ENCODE peak calls at places on chromosomes 5 and 9, in eight cellular contexts. K is colonic mucosa, S is cardiac muscle cell, J is GM23338, W is GM13976, Y is thoracic aorta, C is tibial nerve, P is upper lobe of right lung. F is an unnamed sample.

GRCh38 chr5:155282503-155283107 is 269.1 kb downstream of the KIF4B start:
- DNase-seq in K (no peak), S (no peak), J (no peak), W (no peak), Y (no peak), C (no peak), P (no peak), F (no peak)

GRCh38 chr5:149831492-149831891 is 101.4 kb downstream of the PPARGC1B start:
- DNase-seq in K (no peak), S (no peak), J (no peak), W (peak), Y (no peak), C (no peak), P (no peak), F (peak)

GRCh38 chr5:177598477-177598876 is 1.5 kb upstream of the B4GALT7 start:
- DNase-seq in K (no peak), S (no peak), J (no peak), W (no peak), Y (no peak), C (no peak), P (no peak), F (no peak)

GRCh38 chr5:139759219-139759721 is 36.3 kb upstream of the PSD2 start:
- DNase-seq in K (no peak), S (no peak), J (no peak), W (no peak), Y (no peak), C (no peak), P (no peak), F (no peak)

GRCh38 chr9:74407166-74407565 is 90.0 kb upstream of the RORB start:
- DNase-seq in K (no peak), S (no peak), J (no peak), W (no peak), Y (no peak), C (no peak), P (no peak), F (no peak)

GRCh38 chr5:36610629-36611028 is 4.2 kb downstream of the SLC1A3 start:
- DNase-seq in K (no peak), S (no peak), J (no peak), W (no peak), Y (no peak), C (no peak), P (no peak), F (no peak)

GRCh38 chr5:96942078-96942477 is 6.2 kb downstream of the LNPEP start:
- DNase-seq in K (no peak), S (no peak), J (no peak), W (no peak), Y (no peak), C (no peak), P (no peak), F (peak)

GRCh38 chr5:81140942-81141341 is 92.2 kb upstream of the CKMT2 start:
- DNase-seq in K (no peak), S (no peak), J (no peak), W (no peak), Y (no peak), C (peak), P (no peak), F (no peak)

GRCh38 chr5:129172561-129172960 is 78.0 kb downstream of the ISOC1 start:
- DNase-seq in K (no peak), S (peak), J (peak), W (no peak), Y (no peak), C (no peak), P (no peak), F (no peak)

GRCh38 chr9:97441729-97442128 is 29.8 kb downstream of the TDRD7 start:
- DNase-seq in K (no peak), S (no peak), J (no peak), W (no peak), Y (no peak), C (no peak), P (no peak), F (no peak)

GRCh38 chr5:139700711-139701693 is 52.9 kb downstream of the CXXC5 start:
- DNase-seq in K (peak), S (no peak), J (peak), W (no peak), Y (no peak), C (no peak), P (no peak), F (peak)

GRCh38 chr9:132728071-132728470 is 57.8 kb downstream of the GTF3C4 start:
- DNase-seq in K (no peak), S (no peak), J (no peak), W (no peak), Y (no peak), C (no peak), P (no peak), F (no peak)

GRCh38 chr5:178477224-178478201 is 112.7 kb downstream of the COL23A1 start:
- DNase-seq in K (no peak), S (no peak), J (no peak), W (no peak), Y (no peak), C (no peak), P (no peak), F (no peak)

GRCh38 chr9:71968541-71969090 is 57.2 kb downstream of the C9orf85 start:
- DNase-seq in K (no peak), S (no peak), J (no peak), W (no peak), Y (no peak), C (no peak), P (no peak), F (no peak)

GRCh38 chr5:801472-801871 is 16.9 kb upstream of the ZDHHC11B start:
- DNase-seq in K (no peak), S (no peak), J (no peak), W (no peak), Y (no peak), C (no peak), P (no peak), F (no peak)

GRCh38 chr9:86600291-86600690 is 246.1 kb upstream of the TUT7 start:
- DNase-seq in K (no peak), S (no peak), J (no peak), W (no peak), Y (no peak), C (no peak), P (no peak), F (no peak)

GRCh38 chr5:169637085-169637855 is at the start of gene DOCK2:
- DNase-seq in K (peak), S (no peak), J (peak), W (peak), Y (no peak), C (peak), P (peak), F (peak)

GRCh38 chr5:73433982-73434342 is 14.6 kb downstream of the FOXD1 start:
- DNase-seq in K (no peak), S (no peak), J (no peak), W (no peak), Y (no peak), C (no peak), P (no peak), F (no peak)

GRCh38 chr9:108551030-108551964 is 304.5 kb downstream of the ACTL7B start:
- DNase-seq in K (no peak), S (no peak), J (peak), W (no peak), Y (no peak), C (no peak), P (no peak), F (no peak)

GRCh38 chr9:30967484-30967883 is 1417.0 kb upstream of the ACO1 start:
- DNase-seq in K (no peak), S (peak), J (peak), W (no peak), Y (no peak), C (no peak), P (no peak), F (no peak)
- TF ChIP-seq CTCF in K (no peak), S (no peak), J (peak), W (no peak), Y (no peak), C (no peak), P (no peak), F (no peak)

GRCh38 chr9:36755019-36755418 is 182.3 kb downstream of the MELK start:
- DNase-seq in K (no peak), S (no peak), J (no peak), W (no peak), Y (no peak), C (no peak), P (no peak), F (no peak)
- TF ChIP-seq CTCF in K (no peak), S (no peak), J (no peak), W (no peak), Y (no peak), C (no peak), P (no peak), F (no peak)

GRCh38 chr5:93236807-93237421 is 344.1 kb downstream of the NR2F1-AS1 start:
- DNase-seq in K (no peak), S (no peak), J (no peak), W (no peak), Y (no peak), C (no peak), P (no peak), F (no peak)
- TF ChIP-seq CTCF in K (no peak), S (no peak), J (no peak), W (no peak), Y (no peak), C (no peak), P (no peak), F (no peak)

GRCh38 chr5:113607361-113607760 is 93.9 kb downstream of the YTHDC2 start:
- DNase-seq in K (no peak), S (no peak), J (no peak), W (no peak), Y (no peak), C (no peak), P (no peak), F (no peak)

GRCh38 chr5:113608113-113608551 is 94.6 kb downstream of the YTHDC2 start:
- DNase-seq in K (no peak), S (no peak), J (no peak), W (no peak), Y (no peak), C (no peak), P (no peak), F (no peak)

GRCh38 chr5:113615708-113616107 is 102.2 kb downstream of the YTHDC2 start:
- DNase-seq in K (no peak), S (no peak), J (no peak), W (no peak), Y (no peak), C (no peak), P (no peak), F (no peak)

GRCh38 chr5:113614191-113614590 is 100.7 kb downstream of the YTHDC2 start:
- DNase-seq in K (no peak), S (no peak), J (no peak), W (no peak), Y (no peak), C (no peak), P (no peak), F (no peak)

DNA sequence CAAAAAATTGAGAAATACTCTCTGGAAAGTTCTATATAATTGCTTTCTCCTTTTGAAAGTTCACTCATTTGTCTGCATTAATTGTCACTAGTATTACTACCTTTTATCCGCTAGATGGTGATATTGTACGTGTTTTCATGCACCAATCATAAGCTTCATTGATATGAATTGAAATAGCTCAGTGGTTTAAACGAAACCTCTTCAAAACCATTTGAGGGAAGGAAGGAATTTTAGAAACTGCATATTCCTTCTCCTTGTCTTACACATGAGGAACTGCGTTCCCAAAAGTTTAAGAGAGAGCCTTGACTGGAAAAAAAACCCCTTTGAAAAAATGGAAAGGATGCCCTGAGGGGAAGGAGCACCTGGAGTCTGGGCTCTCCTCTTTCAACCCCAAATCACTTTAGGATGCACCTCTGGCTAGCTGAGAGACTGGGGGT is 98.6 kb downstream of the YTHDC2 start:
- DNase-seq in K (no peak), S (peak), J (peak), W (peak), Y (no peak), C (no peak), P (no peak), F (no peak)
- TF ChIP-seq CTCF in K (peak), S (peak), J (peak), W (peak), Y (peak), C (peak), P (peak), F (peak)

DNA sequence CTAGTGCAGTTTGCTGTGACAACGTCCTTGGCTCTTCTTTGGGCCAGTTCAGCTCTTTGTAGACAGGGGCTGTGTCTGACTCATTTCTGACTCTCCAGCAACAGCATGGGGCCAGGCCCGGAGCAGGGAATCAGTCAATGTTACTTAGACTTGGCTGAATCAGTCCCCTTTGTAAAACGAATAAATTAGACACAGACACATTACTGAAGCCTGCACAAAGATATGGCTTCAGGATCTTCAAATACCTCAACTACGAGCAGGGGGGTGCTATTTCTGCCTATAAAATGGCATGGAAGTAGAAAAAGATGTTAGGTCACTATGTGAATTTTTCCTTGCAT is 204.7 kb downstream of the TTLL11 start:
- DNase-seq in K (no peak), S (no peak), J (no peak), W (no peak), Y (no peak), C (no peak), P (no peak), F (peak)
- TF ChIP-seq CTCF in K (no peak), S (no peak), J (no peak), W (no peak), Y (no peak), C (no peak), P (no peak), F (no peak)

GRCh38 chr9:33742519-33742918 is 52.8 kb upstream of the PRSS3 start:
- DNase-seq in K (no peak), S (no peak), J (peak), W (no peak), Y (no peak), C (no peak), P (no peak), F (no peak)
- TF ChIP-seq CTCF in K (no peak), S (no peak), J (peak), W (no peak), Y (no peak), C (no peak), P (no peak), F (no peak)